ENCODE peak calls at places on chromosome 1, in nine cellular contexts. J is kidney epithelial cell, M is fibroblast of villous mesenchyme, W is breast epithelium, C is lower lobe of right lung, Y is upper lobe of left lung, Q is heart right ventricle, P is choroid plexus epithelial cell, V is uterus. S is an unnamed sample.

GRCh38 chr1:154157520-154158306 is 2.8 kb upstream of the NUP210L start:
- DNase-seq in J (no peak), M (peak; percentile 84), W (no peak), C (no peak), Y (no peak), Q (peak; percentile 7), P (peak; percentile 81), V (no peak), S (no peak)

GRCh38 chr1:24322636-24323177 is 3.5 kb downstream of the GRHL3 start:
- DNase-seq in J (no peak), M (no peak), W (no peak), C (no peak), Y (no peak), Q (no peak), P (peak; percentile 51), V (no peak), S (no peak)

GRCh38 chr1:41766546-41766945 is 152.2 kb downstream of the HIVEP3 start:
- DNase-seq in J (no peak), M (no peak), W (no peak), C (no peak), Y (no peak), Q (no peak), P (no peak), V (no peak), S (peak; percentile 26)

GRCh38 chr1:43691871-43692815 is 15.2 kb upstream of the ST3GAL3 start:
- DNase-seq in J (no peak), M (no peak), W (no peak), C (no peak), Y (no peak), Q (no peak), P (no peak), V (no peak), S (no peak)

GRCh38 chr1:23393706-23394105 is 24.1 kb upstream of the ZNF436 start:
- DNase-seq in J (no peak), M (peak; percentile 89), W (peak; percentile 31), C (no peak), Y (peak; percentile 72), Q (peak; percentile 59), P (peak; percentile 94), V (peak; percentile 84), S (peak; percentile 83)

GRCh38 chr1:181704556-181704955 is 221.2 kb downstream of the CACNA1E start:
- DNase-seq in J (no peak), M (no peak), W (no peak), C (no peak), Y (no peak), Q (no peak), P (no peak), V (no peak), S (no peak)

GRCh38 chr1:167273027-167273800 is 52.5 kb downstream of the POU2F1 start:
- DNase-seq in J (peak; percentile 43), M (peak; percentile 83), W (no peak), C (no peak), Y (no peak), Q (peak; percentile 8), P (peak; percentile 62), V (no peak), S (peak; percentile 80)

GRCh38 chr1:186487163-186487562 is 26.2 kb upstream of the PDC start:
- DNase-seq in J (no peak), M (no peak), W (no peak), C (no peak), Y (no peak), Q (no peak), P (peak; percentile 70), V (no peak), S (peak; percentile 59)

GRCh38 chr1:221743416-221744208 is 1.7 kb upstream of the DUSP10 start:
- DNase-seq in J (no peak), M (peak; percentile 47), W (peak; percentile 68), C (no peak), Y (no peak), Q (no peak), P (no peak), V (no peak), S (peak; percentile 51)

GRCh38 chr1:210292276-210292851 is 36.3 kb upstream of the HHAT start:
- DNase-seq in J (no peak), M (peak; percentile 19), W (peak; percentile 60), C (peak; percentile 87), Y (peak; percentile 91), Q (peak; percentile 62), P (no peak), V (peak; percentile 51), S (peak; percentile 30)

GRCh38 chr1:150282558-150282958 is 204 bp downstream of the CIART start:
- DNase-seq in J (no peak), M (no peak), W (peak; percentile 60), C (peak; percentile 69), Y (peak; percentile 55), Q (no peak), P (no peak), V (no peak), S (no peak)
- H3K4me3 ChIP-seq in J (peak overlapping the region; percentile 56), M (peak overlapping the region; percentile 65), W (peak overlapping the region; percentile 43), C (peak overlapping the region; percentile 57), Y (peak overlapping the region; percentile 39), Q (peak overlapping the region; percentile 67), P (peak overlapping the region; percentile 57), V (peak overlapping the region; percentile 52), S (peak overlapping the region; percentile 70)

GRCh38 chr1:107276247-107276646 is 135.4 kb downstream of the NTNG1 start:
- DNase-seq in J (no peak), M (no peak), W (no peak), C (no peak), Y (no peak), Q (no peak), P (no peak), V (no peak), S (no peak)

GRCh38 chr1:107272321-107272720 is 131.5 kb downstream of the NTNG1 start:
- DNase-seq in J (no peak), M (no peak), W (no peak), C (no peak), Y (no peak), Q (no peak), P (no peak), V (no peak), S (no peak)

GRCh38 chr1:107274227-107274626 is 133.4 kb downstream of the NTNG1 start:
- DNase-seq in J (no peak), M (no peak), W (no peak), C (no peak), Y (no peak), Q (no peak), P (no peak), V (no peak), S (no peak)

GRCh38 chr1:107273515-107273914 is 132.7 kb downstream of the NTNG1 start:
- DNase-seq in J (no peak), M (no peak), W (no peak), C (no peak), Y (no peak), Q (no peak), P (no peak), V (no peak), S (no peak)

DNA sequence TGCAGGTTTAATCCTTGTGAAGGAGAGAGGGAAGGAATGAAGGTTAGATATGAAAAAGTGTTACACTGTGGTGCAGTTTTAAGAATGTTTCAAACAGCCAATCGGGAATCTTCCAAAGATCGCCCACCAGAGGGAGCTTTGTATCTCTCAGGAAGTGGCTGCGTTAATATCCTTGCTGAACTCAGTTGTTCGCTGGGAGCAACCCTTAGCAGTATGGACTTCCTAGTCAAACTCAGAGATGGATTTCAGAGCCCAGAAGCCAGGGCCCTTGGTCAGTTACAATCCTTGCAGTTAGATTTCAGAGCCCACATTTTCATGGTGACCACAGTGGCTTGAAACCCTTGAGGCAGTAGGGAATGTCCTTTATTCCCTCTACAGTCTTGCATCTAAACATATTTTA is 136.2 kb downstream of the NTNG1 start:
- DNase-seq in J (no peak), M (peak; percentile 31), W (no peak), C (no peak), Y (no peak), Q (peak; percentile 5), P (peak; percentile 72), V (no peak), S (peak; percentile 62)
- TF ChIP-seq CTCF in J (peak; percentile 45), M (peak; percentile 39), W (peak; percentile 49), C (peak; percentile 38), Y (peak; percentile 32), Q (peak; percentile 32), P (peak; percentile 75), V (no peak), S (peak; percentile 68)

GRCh38 chr1:60068393-60069045 is 5.1 kb downstream of the C1orf87 start:
- DNase-seq in J (no peak), M (peak; percentile 60), W (no peak), C (no peak), Y (no peak), Q (no peak), P (peak; percentile 83), V (no peak), S (peak; percentile 81)

GRCh38 chr1:60078182-60078581 is 4.6 kb upstream of the C1orf87 start:
- DNase-seq in J (no peak), M (peak; percentile 70), W (no peak), C (no peak), Y (no peak), Q (no peak), P (no peak), V (no peak), S (peak; percentile 57)

GRCh38 chr1:60069691-60070090 is 3.9 kb downstream of the C1orf87 start:
- DNase-seq in J (no peak), M (no peak), W (no peak), C (no peak), Y (no peak), Q (no peak), P (no peak), V (no peak), S (no peak)

DNA sequence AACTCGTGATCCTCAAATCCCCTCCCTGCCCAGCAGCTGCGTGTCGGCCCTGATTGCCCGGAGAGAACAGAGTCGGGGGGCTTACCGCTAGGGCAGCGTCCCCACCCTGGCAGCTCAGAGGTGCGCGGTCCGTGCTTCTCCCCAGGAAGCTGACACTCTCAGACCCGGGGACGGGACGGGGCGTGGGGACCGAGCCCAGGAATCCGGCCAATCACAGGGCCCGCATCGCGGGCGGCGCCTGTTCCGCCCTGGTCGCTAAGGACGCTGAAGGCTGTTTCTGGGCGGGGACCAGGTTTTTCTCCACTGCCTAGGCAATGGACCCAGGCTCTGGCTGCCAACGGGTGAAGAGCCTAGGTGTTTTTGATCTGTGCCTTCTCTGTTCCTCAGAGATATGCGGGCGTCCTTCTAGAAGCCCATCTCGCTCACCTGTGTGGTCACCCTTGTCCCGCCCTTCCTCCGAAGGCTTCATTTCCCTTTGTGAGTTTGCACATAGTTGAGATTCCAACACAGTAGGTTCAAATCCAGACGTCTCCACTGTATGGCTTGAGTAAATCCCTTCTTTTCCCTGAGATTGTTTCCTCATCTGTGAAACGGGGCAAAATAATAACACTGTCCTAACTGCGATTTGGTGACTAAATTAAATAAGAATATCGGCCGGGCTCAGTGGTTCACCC is at the start of gene C1orf87:
- DNase-seq in J (no peak), M (no peak), W (no peak), C (peak; percentile 54), Y (peak; percentile 86), Q (no peak), P (no peak), V (no peak), S (no peak)
- H3K4me3 ChIP-seq in J (peak within 1 kb of the TSS; percentile 28), M (peak within 1 kb of the TSS; percentile 7), W (no peak within 1 kb of the TSS), C (peak within 1 kb of the TSS; percentile 20), Y (peak within 1 kb of the TSS; percentile 19), Q (no peak within 1 kb of the TSS), P (no peak within 1 kb of the TSS), V (no peak within 1 kb of the TSS), S (no peak within 1 kb of the TSS)

GRCh38 chr1:83497563-83497962 is 501.4 kb downstream of the TTLL7 start:
- DNase-seq in J (no peak), M (peak; percentile 6), W (no peak), C (no peak), Y (no peak), Q (no peak), P (peak; percentile 36), V (no peak), S (no peak)
- TF ChIP-seq CTCF in J (peak; percentile 23), M (peak; percentile 16), W (no peak), C (no peak), Y (no peak), Q (no peak), P (peak; percentile 63), V (no peak), S (peak; percentile 15)

GRCh38 chr1:50873458-50874187 is 86.4 kb downstream of the FAF1 start:
- DNase-seq in J (peak; percentile 23), M (peak; percentile 73), W (no peak), C (peak; percentile 60), Y (no peak), Q (peak; percentile 29), P (peak; percentile 81), V (no peak), S (peak; percentile 77)
- H3K4me3 ChIP-seq in J (peak overlapping the region; percentile 14), M (peak overlapping the region; percentile 51), W (no peak overlapping the region), C (no peak overlapping the region), Y (no peak overlapping the region), Q (no peak overlapping the region), P (peak overlapping the region; percentile 34), V (no peak overlapping the region), S (peak overlapping the region; percentile 14)